ENCODE peak calls at places on chromosomes 1 and 21, in ten cellular contexts. E is fibroblast of mammary gland, S is left kidney, X is AG09319, W is WTC11, B is Right ventricle myocardium superior, C is pancreas, P is fibroblast of gingiva, F is psoas muscle, D is PC-3. H is an unnamed sample.

GRCh38 chr1:1137256-1138045 is 21.6 kb upstream of the C1orf159 start:
- DNase-seq in F (no peak), P (no peak), D (no peak), X (no peak), S (peak; percentile 42), C (no peak), E (no peak), W (no peak), B (no peak), H (no peak)

GRCh38 chr1:15410884-15411245 is 1.2 kb downstream of the EFHD2 start:
- DNase-seq in D (no peak), S (peak; percentile 9), F (no peak), P (no peak), X (no peak), B (no peak), C (no peak), W (no peak), E (no peak), H (no peak)

GRCh38 chr1:168180148-168180524 is 1.4 kb downstream of the TIPRL start:
- DNase-seq in D (no peak), P (no peak), B (no peak), X (no peak), C (no peak), E (peak; percentile 17), S (no peak), F (no peak), W (no peak), H (no peak)

GRCh38 chr1:216600730-216601426 is 122.4 kb downstream of the ESRRG start:
- DNase-seq in W (peak; percentile 74), F (peak; percentile 77), B (peak; percentile 82), X (peak; percentile 46), C (peak; percentile 73), P (peak; percentile 82), S (peak; percentile 93), E (peak; percentile 72), D (peak; percentile 82), H (peak; percentile 38)

GRCh38 chr1:112509005-112509659 is 367 bp downstream of the WNT2B start:
- DNase-seq in P (no peak), X (no peak), B (no peak), D (no peak), F (peak; percentile 26), E (no peak), W (peak; percentile 58), C (no peak), S (peak; percentile 62), H (no peak)

GRCh38 chr1:217275617-217276398 is 355.1 kb downstream of the GPATCH2 start:
- DNase-seq in B (no peak), X (no peak), W (no peak), E (peak; percentile 90), F (no peak), P (peak; percentile 63), D (peak; percentile 96), C (no peak), S (no peak), H (peak; percentile 24)

GRCh38 chr21:41360072-41360821 is 1.6 kb upstream of the MX2 start:
- DNase-seq in F (peak; percentile 65), D (peak; percentile 66), W (peak; percentile 28), P (peak; percentile 62), E (peak; percentile 57), C (peak; percentile 63), B (peak; percentile 65), X (no peak), S (peak; percentile 22), H (peak; percentile 10)

GRCh38 chr21:35461700-35462099 is 412.6 kb upstream of the RUNX1 start:
- DNase-seq in C (no peak), P (no peak), B (no peak), D (no peak), S (no peak), W (no peak), X (no peak), E (no peak), F (no peak), H (no peak)

GRCh38 chr1:234607091-234608025 is 2.6 kb downstream of the IRF2BP2 start:
- DNase-seq in W (peak; percentile 17), S (peak; percentile 84), F (peak; percentile 31), C (peak; percentile 53), X (no peak), P (no peak), B (peak; percentile 56), D (peak; percentile 25), E (peak; percentile 44), H (no peak)

GRCh38 chr21:15498455-15498854 is 231.3 kb upstream of the USP25 start:
- DNase-seq in B (no peak), X (no peak), D (no peak), P (no peak), F (no peak), S (no peak), E (no peak), W (no peak), C (no peak), H (no peak)

GRCh38 chr1:156661932-156662587 is 15.1 kb downstream of the NES start:
- DNase-seq in W (no peak), S (no peak), C (no peak), F (no peak), D (no peak), E (peak; percentile 28), X (no peak), P (no peak), B (peak; percentile 42), H (no peak)

GRCh38 chr21:34635307-34635706 is 20.4 kb upstream of the RCAN1 start:
- DNase-seq in D (no peak), W (peak; percentile 67), S (no peak), E (no peak), X (no peak), B (no peak), F (no peak), P (no peak), C (no peak), H (no peak)

GRCh38 chr1:218371927-218372672 is 27.0 kb downstream of the TGFB2 start:
- DNase-seq in C (no peak), B (no peak), D (no peak), S (peak; percentile 46), P (peak; percentile 84), W (no peak), F (no peak), X (peak; percentile 85), E (peak; percentile 75), H (no peak)

GRCh38 chr21:43727571-43728466 is 8.9 kb downstream of the PDXK start:
- DNase-seq in E (no peak), X (no peak), P (peak; percentile 67), D (peak; percentile 56), F (peak; percentile 58), S (no peak), C (no peak), W (peak; percentile 35), B (peak; percentile 72), H (no peak)

GRCh38 chr1:11979453-11979817 is 809 bp upstream of the MFN2 start:
- DNase-seq in E (no peak), S (no peak), D (no peak), W (peak; percentile 33), B (no peak), P (no peak), X (no peak), C (no peak), F (no peak), H (no peak)

GRCh38 chr1:192786617-192787016 is 22.2 kb upstream of the RGS2 start:
- DNase-seq in X (no peak), B (no peak), P (no peak), S (peak; percentile 1), D (no peak), W (no peak), C (no peak), F (no peak), E (no peak), H (no peak)

GRCh38 chr1:24047101-24047459 is 64.9 kb downstream of the MYOM3 start:
- DNase-seq in E (peak; percentile 83), P (peak; percentile 84), S (no peak), D (peak; percentile 89), F (peak; percentile 75), X (peak; percentile 18), C (no peak), W (no peak), B (peak; percentile 67), H (no peak)

GRCh38 chr1:110125810-110126209 is 13.6 kb downstream of the UBL4B start:
- DNase-seq in D (no peak), B (no peak), W (no peak), F (no peak), X (no peak), S (no peak), P (no peak), E (no peak), C (no peak), H (no peak)

GRCh38 chr1:40143891-40144575 is 17.2 kb upstream of the RLF start:
- DNase-seq in F (no peak), C (peak; percentile 55), X (peak; percentile 32), P (peak; percentile 50), E (peak; percentile 73), D (peak; percentile 91), W (peak; percentile 65), B (no peak), S (peak; percentile 90), H (peak; percentile 36)

GRCh38 chr1:26838474-26839338 is 12.2 kb downstream of the ZDHHC18 start:
- DNase-seq in S (no peak), C (no peak), D (no peak), F (no peak), X (no peak), P (no peak), W (no peak), B (no peak), E (no peak), H (no peak)

GRCh38 chr1:109772658-109773202 is 9.0 kb upstream of the EPS8L3 start:
- DNase-seq in B (peak; percentile 27), S (no peak), W (no peak), X (no peak), C (no peak), E (no peak), D (no peak), P (no peak), F (no peak), H (no peak)

GRCh38 chr1:64686828-64687724 is 57.8 kb upstream of the RAVER2 start:
- DNase-seq in S (peak; percentile 68), P (peak; percentile 39), W (no peak), F (no peak), D (peak; percentile 76), E (peak; percentile 70), B (no peak), X (peak; percentile 19), C (no peak), H (peak; percentile 16)

GRCh38 chr1:246836647-246837046 is 95.1 kb downstream of the AHCTF1 start:
- DNase-seq in S (no peak), C (no peak), W (no peak), D (no peak), E (no peak), F (no peak), P (no peak), X (no peak), B (no peak), H (no peak)

H was measured in AG04450.